ENCODE peak calls at places on chromosome 13, in seven cellular contexts. R is body of pancreas, O is neural progenitor cell, A is BJ, V is fibroblast of mammary gland, X is GM23338, Y is HFF-Myc. S is an unnamed sample.

GRCh38 chr13:83216521-83217245 is 665.6 kb downstream of the SLITRK1 start:
- DNase-seq in R (no peak), O (no peak), A (no peak), V (no peak), X (peak; percentile 11), Y (no peak), S (no peak)

GRCh38 chr13:39601636-39602035 is 1.4 kb downstream of the LHFPL6 start:
- DNase-seq in R (no peak), O (no peak), A (no peak), V (no peak), X (no peak), Y (no peak), S (no peak)

GRCh38 chr13:84446972-84447700 is 564.9 kb upstream of the SLITRK1 start:
- DNase-seq in R (no peak), O (no peak), A (no peak), V (peak; percentile 56), X (peak; percentile 8), Y (no peak), S (no peak)

GRCh38 chr13:45004096-45004495 is 14.8 kb downstream of the GPALPP1 start:
- DNase-seq in R (no peak), O (no peak), A (no peak), V (no peak), X (no peak), Y (no peak), S (no peak)

GRCh38 chr13:74641586-74641985 is 507.4 kb upstream of the KLF12 start:
- DNase-seq in R (no peak), O (no peak), A (no peak), V (peak; percentile 93), X (no peak), Y (no peak), S (no peak)

GRCh38 chr13:31207630-31208549 is 8.1 kb downstream of the B3GLCT start:
- DNase-seq in R (no peak), O (peak; percentile 25), A (no peak), V (peak; percentile 63), X (no peak), Y (no peak), S (no peak)

GRCh38 chr13:29548722-29549446 is 46.6 kb downstream of the SLC7A1 start:
- DNase-seq in R (peak; percentile 48), O (no peak), A (no peak), V (no peak), X (no peak), Y (no peak), S (no peak)

GRCh38 chr13:38361551-38362262 is 12.1 kb downstream of the UFM1 start:
- DNase-seq in R (no peak), O (no peak), A (no peak), V (no peak), X (no peak), Y (no peak), S (no peak)

GRCh38 chr13:109274188-109274821 is 512.1 kb downstream of the IRS2 start:
- DNase-seq in R (no peak), O (peak; percentile 89), A (no peak), V (peak; percentile 94), X (peak; percentile 90), Y (no peak), S (no peak)

GRCh38 chr13:57631607-57632275 is at the start of gene PCDH17:
- DNase-seq in R (peak; percentile 33), O (peak; percentile 70), A (no peak), V (no peak), X (peak; percentile 85), Y (no peak), S (no peak)
- TF ChIP-seq CTCF in R (no peak), O (peak; percentile 5), A (no peak), V (no peak), X (no peak), Y (no peak), S (no peak)

GRCh38 chr13:112065867-112066623 is 904 bp upstream of the SOX1 start:
- DNase-seq in R (no peak), O (peak; percentile 45), A (no peak), V (no peak), X (peak; percentile 83), Y (no peak), S (no peak)
- TF ChIP-seq CTCF in R (no peak), O (peak; percentile 49), A (no peak), V (no peak), X (no peak), Y (no peak), S (no peak)

DNA sequence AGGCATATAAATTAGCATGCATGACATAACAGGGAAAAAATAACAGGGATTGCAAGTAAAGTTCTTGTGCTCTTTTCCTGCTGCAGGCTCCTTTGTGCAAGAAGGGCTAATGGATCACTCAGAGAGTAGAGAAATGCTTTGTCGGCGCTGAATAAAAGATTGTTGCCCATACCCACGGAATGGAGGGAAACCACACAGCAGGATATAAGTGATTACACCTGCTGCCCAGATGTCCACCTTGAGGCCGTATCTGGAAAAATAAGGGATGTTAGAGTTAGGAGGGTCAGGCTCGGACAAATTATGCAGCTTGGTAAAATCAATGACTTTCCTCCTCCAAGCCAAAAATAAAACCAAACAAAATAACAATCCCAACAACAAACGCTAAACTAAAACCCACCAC is 322.3 kb downstream of the DCLK1 start:
- DNase-seq in R (no peak), O (no peak), A (no peak), V (no peak), X (no peak), Y (no peak), S (no peak)
- TF ChIP-seq CTCF in R (no peak), O (no peak), A (no peak), V (no peak), X (no peak), Y (no peak), S (no peak)

GRCh38 chr13:23960566-23961156 is 63.4 kb upstream of the C1QTNF9B start:
- DNase-seq in R (no peak), O (peak; percentile 57), A (no peak), V (peak; percentile 59), X (peak; percentile 80), Y (no peak), S (no peak)
- TF ChIP-seq CTCF in R (peak; percentile 68), O (peak; percentile 83), A (peak; percentile 85), V (peak; percentile 85), X (peak; percentile 73), Y (peak; percentile 78), S (peak; percentile 36)

GRCh38 chr13:49098198-49098597 is 121.9 kb upstream of the MLNR start:
- DNase-seq in R (no peak), O (no peak), A (peak; percentile 94), V (peak; percentile 98), X (no peak), Y (peak; percentile 83), S (no peak)

GRCh38 chr13:49099513-49099877 is 120.6 kb upstream of the MLNR start:
- DNase-seq in R (no peak), O (no peak), A (no peak), V (no peak), X (no peak), Y (no peak), S (no peak)

GRCh38 chr13:49097374-49097773 is 121.7 kb downstream of the FNDC3A start:
- DNase-seq in R (no peak), O (no peak), A (peak; percentile 21), V (peak; percentile 97), X (no peak), Y (no peak), S (no peak)

GRCh38 chr13:49100637-49101570 is 119.2 kb upstream of the MLNR start:
- DNase-seq in R (no peak), O (no peak), A (no peak), V (no peak), X (no peak), Y (no peak), S (no peak)

DNA sequence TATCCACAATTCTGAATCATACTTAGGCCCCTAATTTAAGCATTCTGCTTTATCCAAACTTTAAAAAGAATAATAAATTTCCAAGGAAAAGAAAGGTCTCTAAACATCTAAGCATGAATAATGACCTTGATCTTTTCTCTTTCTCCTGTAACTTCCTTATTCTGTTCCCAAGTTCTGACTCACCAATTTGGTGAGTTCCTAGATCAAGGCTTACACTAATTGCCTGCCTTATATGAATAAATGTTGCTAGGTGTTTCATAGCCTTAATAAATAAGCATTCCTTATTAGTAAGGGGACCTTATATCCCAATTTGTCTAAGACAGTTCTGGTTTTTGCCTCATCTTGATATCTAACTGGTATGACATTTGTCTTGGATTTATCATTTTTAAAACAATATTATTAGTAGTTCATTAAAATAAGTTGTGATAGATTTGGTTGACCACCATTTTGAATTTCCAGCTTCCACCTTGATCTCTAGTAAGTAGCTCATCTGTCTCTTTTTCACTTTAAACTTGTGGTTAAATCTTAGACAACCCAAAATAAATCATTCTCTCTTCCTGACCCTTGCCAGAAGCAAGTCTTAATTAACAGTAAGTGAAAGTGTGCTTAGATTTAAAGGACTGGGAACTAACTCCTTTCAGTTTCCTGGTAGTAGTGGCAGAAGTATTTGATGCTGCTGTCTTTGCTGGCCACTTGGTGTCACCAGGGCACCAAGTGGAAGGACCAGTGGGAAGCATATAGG is 121.2 kb upstream of the MLNR start:
- DNase-seq in R (no peak), O (peak; percentile 29), A (no peak), V (peak; percentile 38), X (peak; percentile 45), Y (no peak), S (no peak)
- TF ChIP-seq CTCF in R (peak; percentile 37), O (peak; percentile 54), A (peak; percentile 37), V (peak; percentile 24), X (peak; percentile 65), Y (peak; percentile 23), S (peak; percentile 53)

DNA sequence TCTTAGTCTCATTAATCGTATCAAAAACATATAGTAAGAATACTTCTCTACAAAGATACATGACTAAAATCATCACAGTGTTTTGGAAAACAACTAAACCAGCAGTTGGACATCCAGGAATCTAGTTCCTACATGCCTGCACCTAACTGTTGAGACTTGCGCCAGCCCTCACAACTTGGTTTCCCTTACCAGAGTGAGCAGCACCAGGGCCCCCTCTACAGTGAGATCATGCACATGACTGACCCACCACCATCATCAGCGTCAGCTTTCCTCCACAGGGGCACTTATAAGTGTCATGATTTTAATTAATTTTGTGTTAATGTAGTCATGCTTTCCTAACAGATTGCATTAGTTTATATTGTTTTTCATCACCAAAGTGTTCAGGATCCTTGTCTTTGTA is 1322.0 kb downstream of the EFNB2 start:
- DNase-seq in R (no peak), O (peak; percentile 13), A (no peak), V (no peak), X (peak; percentile 38), Y (no peak), S (no peak)
- TF ChIP-seq CTCF in R (no peak), O (peak; percentile 21), A (no peak), V (no peak), X (peak; percentile 60), Y (no peak), S (no peak)

GRCh38 chr13:50805805-50806204 is 37.7 kb downstream of the DLEU7 start:
- DNase-seq in R (no peak), O (peak; percentile 11), A (no peak), V (peak; percentile 32), X (peak; percentile 9), Y (no peak), S (no peak)
- TF ChIP-seq CTCF in R (no peak), O (peak; percentile 33), A (no peak), V (no peak), X (no peak), Y (no peak), S (no peak)

GRCh38 chr13:46662690-46663089 is 109.7 kb downstream of the LRCH1 start:
- DNase-seq in R (no peak), O (no peak), A (no peak), V (no peak), X (no peak), Y (no peak), S (no peak)
- TF ChIP-seq CTCF in R (no peak), O (no peak), A (no peak), V (no peak), X (no peak), Y (no peak), S (no peak)

GRCh38 chr13:91817250-91817649 is 418.8 kb downstream of the GPC5 start:
- DNase-seq in R (no peak), O (no peak), A (no peak), V (peak; percentile 4), X (no peak), Y (no peak), S (no peak)
- TF ChIP-seq CTCF in R (no peak), O (peak; percentile 31), A (no peak), V (peak; percentile 17), X (no peak), Y (no peak), S (peak; percentile 16)

S was measured in GM10248.